ENCODE peak calls at places on chromosomes 6 and 20, in eight cellular contexts. A, D, F, Q, U, W, I and J are unnamed samples.
A peak's percentile ranks its signal among the peaks of the same experiment; 100 is the strongest.

GRCh38 chr6:84525907-84526306 is 238.5 kb downstream of the TBX18 start:
- DNase-seq in F (peak; percentile 80), U (no peak), W (no peak), A (no peak), Q (no peak), I (no peak), D (no peak), J (no peak)

GRCh38 chr6:114707081-114707480 is 364.3 kb upstream of the HS3ST5 start:
- DNase-seq in U (no peak), Q (no peak), F (no peak), D (no peak), A (no peak), W (no peak), I (no peak), J (no peak)

GRCh38 chr6:45951771-45952529 is 63.7 kb downstream of the CLIC5 start:
- DNase-seq in D (no peak), F (no peak), A (no peak), Q (peak; percentile 45), I (no peak), W (no peak), U (no peak), J (no peak)

GRCh38 chr20:62929051-62929538 is 2.8 kb upstream of the DIDO1 start:
- DNase-seq in F (peak; percentile 56), U (peak; percentile 85), I (peak; percentile 85), Q (peak; percentile 70), D (peak; percentile 53), A (peak; percentile 73), W (peak; percentile 80), J (peak; percentile 25)

GRCh38 chr6:108118791-108119211 is 44.3 kb upstream of the OSTM1 start:
- DNase-seq in U (peak; percentile 59), W (no peak), Q (no peak), I (peak; percentile 49), A (no peak), D (no peak), F (peak; percentile 8), J (no peak)

GRCh38 chr6:128432394-128432793 is 88.0 kb downstream of the PTPRK start:
- DNase-seq in I (no peak), U (no peak), Q (peak; percentile 43), W (no peak), D (no peak), A (no peak), F (peak; percentile 62), J (no peak)

GRCh38 chr6:100210138-100210872 is 216.3 kb upstream of the MCHR2 start:
- DNase-seq in Q (no peak), D (no peak), I (no peak), W (no peak), F (no peak), A (no peak), U (no peak), J (no peak)

GRCh38 chr6:52284131-52284459 is 447 bp downstream of the MCM3 start:
- DNase-seq in D (peak; percentile 30), W (peak; percentile 68), U (peak; percentile 16), F (peak; percentile 21), A (no peak), Q (no peak), I (no peak), J (peak; percentile 71)

GRCh38 chr6:45438849-45439406 is 61.2 kb upstream of the SUPT3H start:
- DNase-seq in Q (peak; percentile 90), F (peak; percentile 96), W (no peak), A (no peak), I (no peak), U (no peak), D (no peak), J (no peak)

GRCh38 chr6:232896-233640 is 59.2 kb upstream of the DUSP22 start:
- DNase-seq in A (no peak), Q (no peak), D (no peak), U (no peak), I (no peak), F (no peak), W (no peak), J (no peak)

GRCh38 chr6:24743265-24743943 is 24.4 kb upstream of the C6orf62 start:
- DNase-seq in U (peak; percentile 39), Q (peak; percentile 96), I (peak; percentile 41), W (no peak), A (peak; percentile 46), D (no peak), F (peak; percentile 99), J (no peak)

GRCh38 chr6:35259946-35260626 is 551 bp downstream of the ZNF76 start:
- DNase-seq in D (peak; percentile 64), A (peak; percentile 69), Q (peak; percentile 64), U (peak; percentile 90), I (peak; percentile 88), W (peak; percentile 87), F (peak; percentile 23), J (no peak)

GRCh38 chr6:133992992-133993682 is 40.1 kb downstream of the TBPL1 start:
- DNase-seq in U (no peak), Q (peak; percentile 79), I (no peak), F (no peak), A (no peak), D (no peak), W (no peak), J (no peak)

GRCh38 chr6:46203388-46203787 is 32.6 kb upstream of the ENPP5 start:
- DNase-seq in U (no peak), D (no peak), I (no peak), W (no peak), A (no peak), F (peak; percentile 36), Q (peak; percentile 54), J (no peak)

GRCh38 chr20:10553326-10553984 is 118.3 kb downstream of the SLX4IP start:
- DNase-seq in Q (peak; percentile 84), D (peak; percentile 66), W (peak; percentile 79), A (peak; percentile 72), I (peak; percentile 28), F (peak; percentile 80), U (peak; percentile 25), J (peak; percentile 64)

GRCh38 chr6:134004714-134005113 is 47.7 kb downstream of the SLC2A12 start:
- DNase-seq in W (no peak), A (no peak), I (no peak), U (no peak), F (no peak), Q (no peak), D (no peak), J (no peak)

GRCh38 chr20:63017826-63018411 is 11.2 kb upstream of the BHLHE23 start:
- DNase-seq in U (no peak), I (no peak), F (no peak), A (no peak), D (no peak), W (no peak), Q (no peak), J (no peak)

GRCh38 chr20:32660661-32661060 is 13.1 kb downstream of the C20orf203 start:
- DNase-seq in A (no peak), F (no peak), I (no peak), U (no peak), Q (no peak), W (no peak), D (no peak), J (no peak)

GRCh38 chr20:32667030-32667429 is 6.7 kb downstream of the C20orf203 start:
- DNase-seq in F (no peak), W (no peak), Q (no peak), I (no peak), D (no peak), A (no peak), U (no peak), J (no peak)

GRCh38 chr20:32663704-32664351 is 9.9 kb downstream of the C20orf203 start:
- DNase-seq in F (no peak), U (no peak), A (no peak), I (no peak), Q (no peak), D (no peak), W (no peak), J (no peak)

GRCh38 chr20:32664352-32665159 is 9.2 kb downstream of the C20orf203 start:
- DNase-seq in I (no peak), W (no peak), A (no peak), Q (no peak), D (no peak), F (no peak), U (no peak), J (no peak)

GRCh38 chr20:32661820-32662528 is 11.8 kb downstream of the C20orf203 start:
- DNase-seq in W (no peak), U (no peak), F (no peak), A (no peak), D (no peak), Q (no peak), I (no peak), J (no peak)
- TF ChIP-seq CTCF in W (no peak), U (no peak), F (no peak), A (no peak), D (no peak), Q (no peak), I (no peak), J (no peak)

DNA sequence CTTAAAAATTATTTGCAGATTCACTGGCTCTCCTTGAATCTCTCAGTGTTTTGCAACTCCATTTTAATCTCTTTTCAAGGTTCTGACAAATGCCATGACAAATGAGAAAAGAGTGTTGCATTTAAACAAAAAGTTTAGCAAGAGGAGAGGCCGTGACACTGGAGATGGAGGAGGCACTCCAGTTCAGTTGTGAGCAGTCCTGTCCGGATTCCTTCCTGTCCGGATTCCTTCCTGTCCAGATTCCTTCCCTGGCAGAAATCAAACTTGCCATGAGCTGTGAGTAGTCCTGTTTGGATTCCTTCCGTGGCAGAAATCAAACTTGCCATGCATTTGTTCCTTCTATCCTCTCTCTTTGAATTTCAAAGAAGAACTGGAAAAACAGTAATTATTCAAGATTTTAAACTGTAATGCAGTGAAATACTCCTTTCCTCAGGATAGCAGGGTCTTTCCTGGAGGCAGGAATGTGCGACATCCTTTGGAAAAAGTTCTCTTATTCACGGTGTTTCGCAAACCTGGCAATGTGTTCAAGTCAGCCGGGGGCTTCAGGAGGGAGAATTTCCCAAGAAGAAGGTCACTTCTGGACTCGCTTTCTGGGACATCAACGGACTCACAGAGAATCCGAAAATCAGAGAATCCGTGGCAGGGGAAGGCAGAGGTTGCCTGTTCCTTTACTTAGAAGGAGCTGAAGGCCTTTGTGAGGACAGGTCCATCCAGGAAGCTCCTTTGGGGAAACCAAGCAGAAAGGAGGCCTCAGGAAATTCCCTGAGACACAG is 48.7 kb upstream of the DACT2 start:
- DNase-seq in Q (peak; percentile 82), A (no peak), F (peak; percentile 22), U (no peak), W (peak; percentile 65), I (no peak), D (no peak), J (no peak)
- TF ChIP-seq CTCF in Q (peak; percentile 24), A (no peak), F (no peak), U (no peak), W (no peak), I (no peak), D (no peak), J (no peak)

DNA sequence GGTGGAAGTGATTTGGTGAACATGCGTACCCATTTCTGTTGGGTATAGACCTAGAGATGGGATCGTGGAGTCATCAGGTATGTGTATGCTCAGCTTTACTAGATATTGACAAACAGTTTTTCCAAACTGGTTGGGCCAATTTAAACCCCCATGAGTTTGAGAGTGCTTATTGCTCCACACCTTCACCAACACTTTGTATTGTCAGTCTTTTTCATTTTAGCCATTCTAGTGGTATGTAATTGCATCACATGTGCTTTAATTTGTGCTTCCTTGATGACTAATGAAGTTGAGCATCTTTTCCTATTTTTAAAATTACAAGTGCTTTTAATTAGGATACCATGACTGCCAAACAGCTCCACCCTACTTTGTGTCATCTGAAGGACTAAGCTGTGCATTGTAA is 158.9 kb upstream of the AKIRIN2 start:
- DNase-seq in W (no peak), Q (no peak), U (no peak), I (no peak), F (no peak), A (no peak), D (no peak), J (no peak)
- TF ChIP-seq CTCF in W (no peak), Q (no peak), U (no peak), I (no peak), F (no peak), A (no peak), D (no peak), J (no peak)

GRCh38 chr6:120682145-120682544 is 652.1 kb downstream of the TBC1D32 start:
- DNase-seq in W (no peak), Q (no peak), U (no peak), I (no peak), D (no peak), A (no peak), F (no peak), J (no peak)
- TF ChIP-seq CTCF in W (no peak), Q (no peak), U (no peak), I (no peak), D (no peak), A (no peak), F (no peak), J (no peak)